ENCODE peak calls at places on chromosomes 12 and 14, in five cellular contexts. W is mesendoderm, F is cardiac muscle cell, E is Panc1, Y is fibroblast of lung. Q is an unnamed sample.
A peak's percentile ranks its signal among the peaks of the same experiment; 100 is the strongest.

GRCh38 chr12:879641-880040 is 69.9 kb downstream of the RAD52 start:
- DNase-seq in Y (peak; percentile 78), F (peak; percentile 41), E (no peak), W (no peak), Q (peak; percentile 49)

GRCh38 chr12:121001060-121001459 is 15.2 kb downstream of the C12orf43 start:
- DNase-seq in F (no peak), W (no peak), Y (no peak), E (no peak), Q (no peak)

GRCh38 chr12:5428332-5429221 is 3.3 kb upstream of the NTF3 start:
- DNase-seq in F (peak; percentile 61), W (peak; percentile 74), E (no peak), Y (peak; percentile 23), Q (no peak)

GRCh38 chr12:916240-916639 is 33.3 kb downstream of the RAD52 start:
- DNase-seq in E (no peak), F (no peak), Y (no peak), W (no peak), Q (no peak)

GRCh38 chr12:93173178-93173957 is 204.4 kb upstream of the NUDT4 start:
- DNase-seq in E (no peak), W (no peak), F (peak; percentile 70), Y (peak; percentile 70), Q (no peak)

GRCh38 chr12:1605129-1606020 is 11.0 kb upstream of the FBXL14 start:
- DNase-seq in W (peak; percentile 87), E (peak; percentile 68), F (peak; percentile 86), Y (peak; percentile 79), Q (peak; percentile 83)

GRCh38 chr14:87152701-87153100 is 840.3 kb downstream of the GALC start:
- DNase-seq in E (no peak), F (no peak), Y (no peak), W (peak; percentile 71), Q (no peak)

GRCh38 chr14:23631702-23632460 is 4.3 kb upstream of the DHRS2 start:
- DNase-seq in E (peak; percentile 62), F (peak; percentile 86), Y (peak; percentile 35), W (peak; percentile 93), Q (peak; percentile 66)

GRCh38 chr12:106760184-106760531 is 14.3 kb upstream of the RIC8B start:
- DNase-seq in F (peak; percentile 44), W (peak; percentile 67), E (no peak), Y (peak; percentile 18), Q (no peak)

GRCh38 chr12:104526320-104526719 is 69.6 kb downstream of the CHST11 start:
- DNase-seq in W (peak; percentile 92), F (no peak), E (no peak), Y (no peak), Q (no peak)

GRCh38 chr14:90645842-90646443 is 170.3 kb downstream of the TTC7B start:
- DNase-seq in F (peak; percentile 41), E (no peak), W (peak; percentile 95), Y (peak; percentile 83), Q (peak; percentile 71)

GRCh38 chr14:99476864-99477263 is 3.8 kb downstream of the SETD3 start:
- DNase-seq in F (peak; percentile 43), Y (peak; percentile 11), E (no peak), W (no peak), Q (peak; percentile 33)

GRCh38 chr12:2692156-2692555 is 102.6 kb upstream of the FKBP4 start:
- DNase-seq in W (no peak), Y (no peak), E (no peak), F (no peak), Q (no peak)

GRCh38 chr14:19874842-19875241 is at the start of gene OR4K2:
- DNase-seq in W (no peak), E (no peak), Y (no peak), F (no peak), Q (no peak)

GRCh38 chr12:82673698-82674097 is 13.0 kb upstream of the TMTC2 start:
- DNase-seq in F (no peak), W (no peak), Y (no peak), E (no peak), Q (no peak)

GRCh38 chr12:70783455-70783854 is 137.1 kb downstream of the PTPRR start:
- DNase-seq in W (no peak), Y (no peak), F (no peak), E (no peak), Q (no peak)

GRCh38 chr12:31257784-31258183 is 68.2 kb downstream of the SINHCAF start:
- DNase-seq in W (no peak), F (no peak), E (no peak), Y (no peak), Q (no peak)

GRCh38 chr14:22333408-22334274 is 255.4 kb downstream of the DAD1 start:
- DNase-seq in W (peak; percentile 88), E (peak; percentile 76), Y (peak; percentile 72), F (peak; percentile 50), Q (no peak)

GRCh38 chr14:53390008-53390407 is 236.9 kb upstream of the DDHD1 start:
- DNase-seq in Y (no peak), E (no peak), F (no peak), W (no peak), Q (peak; percentile 85)

GRCh38 chr14:104940526-104941150 is 16.0 kb downstream of the PLD4 start:
- DNase-seq in W (peak; percentile 49), F (peak; percentile 11), E (no peak), Y (no peak), Q (no peak)

GRCh38 chr12:76866726-76867125 is 12.1 kb downstream of the CSRP2 start:
- DNase-seq in W (no peak), F (no peak), E (no peak), Y (peak; percentile 84), Q (no peak)

GRCh38 chr14:106343636-106344035 is 817.3 kb downstream of the TMEM121 start:
- DNase-seq in E (no peak), W (no peak), F (no peak), Y (no peak), Q (no peak)

GRCh38 chr14:77316872-77317271 is 3.8 kb downstream of the POMT2 start:
- DNase-seq in F (no peak), Y (no peak), E (no peak), W (no peak), Q (no peak)
- H3K27ac ChIP-seq in F (no peak overlapping the region), Y (no peak overlapping the region), E (no peak overlapping the region), W (no peak overlapping the region), Q (no peak overlapping the region)

GRCh38 chr12:112117685-112118084 is 7.7 kb upstream of the TRAFD1 start:
- DNase-seq in E (no peak), F (no peak), Y (no peak), W (no peak), Q (no peak)
- H3K27ac ChIP-seq in E (no peak overlapping the region), F (no peak overlapping the region), Y (no peak overlapping the region), W (no peak overlapping the region), Q (peak overlapping the region; percentile 35)

GRCh38 chr14:103517626-103518415 is 4.8 kb downstream of the CKB start:
- DNase-seq in F (peak; percentile 42), Y (no peak), W (no peak), E (no peak), Q (no peak)
- H3K27ac ChIP-seq in F (peak overlapping the region; percentile 73), Y (peak overlapping the region; percentile 28), W (no peak overlapping the region), E (peak overlapping the region; percentile 57), Q (no peak overlapping the region)

GRCh38 chr14:101290681-101291080 is 270.6 kb upstream of the DIO3 start:
- DNase-seq in W (no peak), Y (no peak), F (no peak), E (no peak), Q (no peak)
- H3K27ac ChIP-seq in W (no peak overlapping the region), Y (no peak overlapping the region), F (no peak overlapping the region), E (no peak overlapping the region), Q (no peak overlapping the region)